ENCODE peak calls at places on chromosomes 12 and 14, in seven cellular contexts. O is MCF 10A, V is PC-9, J is naive B cell, I is T-cell, K is NCI-H1092 treated with DMSO at 0.1 percent for 48 hours, U is stromal cell of bone marrow. N is an unnamed sample.
A peak's percentile ranks its signal among the peaks of the same experiment; 100 is the strongest.

GRCh38 chr14:75343914-75344313 is 65.3 kb downstream of the FOS start:
- DNase-seq in I (no peak), V (no peak), J (no peak), K (no peak), O (peak; percentile 12), U (peak; percentile 22), N (no peak)

GRCh38 chr12:4282892-4283511 is 9.4 kb downstream of the CCND2 start:
- DNase-seq in V (no peak), O (no peak), K (no peak), U (no peak), J (no peak), I (no peak), N (no peak)

GRCh38 chr14:36646664-36647416 is 14.8 kb upstream of the PAX9 start:
- DNase-seq in I (no peak), O (no peak), J (no peak), V (no peak), U (no peak), K (no peak), N (no peak)

GRCh38 chr12:21559855-21560569 is 33.9 kb downstream of the SPX start:
- DNase-seq in I (no peak), O (peak; percentile 89), V (peak; percentile 72), U (peak; percentile 49), J (no peak), K (no peak), N (no peak)

GRCh38 chr14:96741151-96741977 is 55.8 kb upstream of the VRK1 start:
- DNase-seq in I (peak; percentile 69), V (no peak), K (peak; percentile 53), U (no peak), J (peak; percentile 55), O (peak; percentile 43), N (peak; percentile 61)

GRCh38 chr12:68451261-68452091 is 119.3 kb upstream of the MDM1 start:
- DNase-seq in K (peak; percentile 44), O (peak; percentile 4), U (peak; percentile 80), I (no peak), V (no peak), J (peak; percentile 26), N (no peak)

GRCh38 chr12:26279908-26280307 is 84.5 kb downstream of the SSPN start:
- DNase-seq in K (no peak), U (no peak), V (no peak), O (no peak), I (no peak), J (no peak), N (no peak)

GRCh38 chr14:50560929-50561280 is 960 bp downstream of the ATL1 start:
- DNase-seq in K (peak; percentile 85), I (peak; percentile 27), J (peak; percentile 39), U (peak; percentile 51), V (no peak), O (peak; percentile 47), N (peak; percentile 73)

GRCh38 chr12:120242275-120242799 is 23.2 kb downstream of the PXN start:
- DNase-seq in I (no peak), V (no peak), U (no peak), O (no peak), J (no peak), K (no peak), N (no peak)

GRCh38 chr12:106205208-106206069 is 42.4 kb downstream of the CKAP4 start:
- DNase-seq in I (no peak), U (no peak), K (peak; percentile 57), J (no peak), V (peak; percentile 47), O (peak; percentile 43), N (no peak)

GRCh38 chr12:19477071-19477470 is 37.8 kb downstream of the AEBP2 start:
- DNase-seq in K (no peak), J (no peak), I (no peak), O (no peak), U (no peak), V (no peak), N (no peak)

GRCh38 chr14:93947282-93947681 is 20.1 kb downstream of the FAM181A start:
- DNase-seq in K (no peak), I (no peak), O (no peak), U (no peak), V (no peak), J (no peak), N (no peak)

GRCh38 chr14:68730811-68731425 is 61.9 kb downstream of the ZFP36L1 start:
- DNase-seq in O (no peak), K (no peak), V (no peak), I (no peak), U (no peak), J (no peak), N (no peak)

GRCh38 chr14:90111895-90112534 is 50.2 kb downstream of the KCNK13 start:
- DNase-seq in U (peak; percentile 64), K (no peak), J (no peak), I (no peak), O (peak; percentile 49), V (peak; percentile 64), N (no peak)

GRCh38 chr12:103765322-103765721 is 75.7 kb downstream of the NT5DC3 start:
- DNase-seq in I (no peak), V (no peak), K (no peak), O (no peak), J (no peak), U (no peak), N (no peak)